ENCODE peak calls at places on chromosomes 12 and 14, in nine cellular contexts. O is occipital lobe, N is RWPE1, S is HT-29, V is HCEC 1CT, W is stromal cell of bone marrow, F is LoVo, L is HFFc6, Z is cardiac muscle cell. A is an unnamed sample.
A peak's percentile ranks its signal among the peaks of the same experiment; 100 is the strongest.

GRCh38 chr14:25231006-25231405 is 181.1 kb upstream of the STXBP6 start:
- DNase-seq in F (no peak), N (no peak), W (peak; percentile 6), O (no peak), S (no peak), V (no peak), Z (peak; percentile 0), L (no peak), A (no peak)

GRCh38 chr12:120887253-120888043 is 16.7 kb downstream of the SPPL3 start:
- DNase-seq in S (no peak), L (no peak), V (no peak), O (no peak), F (no peak), W (no peak), Z (no peak), N (no peak), A (no peak)

GRCh38 chr12:109926488-109927210 is 26.6 kb downstream of the TCHP start:
- DNase-seq in N (no peak), W (no peak), L (no peak), F (no peak), V (no peak), Z (no peak), S (no peak), O (no peak), A (no peak)

GRCh38 chr12:58395056-58395455 is 453.7 kb downstream of the ATP23 start:
- DNase-seq in L (no peak), N (no peak), V (no peak), O (no peak), Z (no peak), S (no peak), W (no peak), F (no peak), A (no peak)

GRCh38 chr12:124523071-124523470 is 44.3 kb downstream of the NCOR2 start:
- DNase-seq in Z (no peak), L (no peak), O (peak; percentile 48), N (no peak), W (no peak), F (no peak), S (no peak), V (no peak), A (peak; percentile 68)

GRCh38 chr14:51846631-51847488 is 13.6 kb upstream of the GNG2 start:
- DNase-seq in L (no peak), S (no peak), W (no peak), F (no peak), Z (peak; percentile 86), N (no peak), V (no peak), O (peak; percentile 18), A (no peak)

GRCh38 chr12:86777335-86777734 is 521.1 kb upstream of the MGAT4C start:
- DNase-seq in L (no peak), V (no peak), W (peak; percentile 15), N (no peak), O (no peak), S (no peak), F (no peak), Z (peak; percentile 19), A (no peak)

GRCh38 chr14:87908591-87908990 is 84.4 kb downstream of the GALC start:
- DNase-seq in S (no peak), N (no peak), Z (no peak), O (no peak), F (no peak), W (no peak), V (no peak), L (no peak), A (no peak)

GRCh38 chr14:53979141-53979673 is 22.6 kb upstream of the BMP4 start:
- DNase-seq in Z (peak; percentile 52), O (no peak), V (no peak), N (no peak), W (no peak), L (peak; percentile 21), S (peak; percentile 54), F (peak; percentile 83), A (no peak)

GRCh38 chr14:103243764-103244737 is 90.0 kb upstream of the EIF5 start:
- DNase-seq in L (no peak), S (no peak), N (no peak), Z (peak; percentile 13), O (no peak), F (peak; percentile 78), W (no peak), V (no peak), A (peak; percentile 41)

GRCh38 chr14:34059925-34060746 is 109.3 kb upstream of the EGLN3 start:
- DNase-seq in V (no peak), L (peak; percentile 24), W (no peak), O (peak; percentile 65), N (peak; percentile 85), S (peak; percentile 83), F (peak; percentile 84), Z (peak; percentile 78), A (peak; percentile 82)

GRCh38 chr12:123387508-123388217 is 3.7 kb downstream of the KMT5A start:
- DNase-seq in N (no peak), V (no peak), W (no peak), S (no peak), O (no peak), F (no peak), L (no peak), Z (no peak), A (no peak)

GRCh38 chr12:22126758-22127157 is 80.7 kb downstream of the CMAS start:
- DNase-seq in Z (no peak), S (no peak), L (no peak), N (no peak), W (no peak), F (no peak), V (no peak), O (no peak), A (peak; percentile 46)

GRCh38 chr14:96730386-96730785 is 66.8 kb upstream of the VRK1 start:
- DNase-seq in W (no peak), S (no peak), F (no peak), Z (no peak), O (no peak), N (no peak), L (no peak), V (no peak), A (no peak)

GRCh38 chr12:82650627-82651337 is 35.9 kb upstream of the TMTC2 start:
- DNase-seq in L (no peak), V (no peak), F (peak; percentile 94), W (no peak), S (peak; percentile 94), O (no peak), N (peak; percentile 85), Z (peak; percentile 28), A (peak; percentile 97)

A was measured in epithelial cell of esophagus.